ENCODE peak calls at places on chromosomes 6 and 20, in five cellular contexts. L is Karpas-422, M is endodermal cell, R is left ventricle myocardium inferior, Z is tibial artery. G is an unnamed sample.

GRCh38 chr6:3328796-3329195 is 70.0 kb downstream of the PSMG4 start:
- DNase-seq in L (no peak), M (no peak), R (peak; percentile 47), Z (no peak), G (no peak)

GRCh38 chr6:30752164-30752927 is 8.0 kb upstream of the IER3 start:
- DNase-seq in L (peak; percentile 32), M (no peak), R (peak; percentile 91), Z (peak; percentile 99), G (peak; percentile 98)

GRCh38 chr6:39451831-39452230 is 129.3 kb upstream of the KCNK16 start:
- DNase-seq in L (peak; percentile 63), M (peak; percentile 59), R (no peak), Z (no peak), G (no peak)

GRCh38 chr20:5215592-5216304 is 88.9 kb downstream of the CDS2 start:
- DNase-seq in L (no peak), M (no peak), R (no peak), Z (no peak), G (no peak)

GRCh38 chr6:38212579-38212978 is 393.1 kb downstream of the ZFAND3 start:
- DNase-seq in L (no peak), M (peak; percentile 57), R (no peak), Z (no peak), G (no peak)

GRCh38 chr20:47289096-47289495 is 67.4 kb downstream of the ZMYND8 start:
- DNase-seq in L (no peak), M (no peak), R (no peak), Z (no peak), G (no peak)

GRCh38 chr6:108760158-108761050 is 87.8 kb upstream of the ARMC2 start:
- DNase-seq in L (no peak), M (peak; percentile 61), R (no peak), Z (no peak), G (no peak)

GRCh38 chr6:13613029-13613594 is 2.0 kb upstream of the NOL7 start:
- DNase-seq in L (peak; percentile 61), M (no peak), R (no peak), Z (no peak), G (no peak)

GRCh38 chr6:31691564-31692108 is 10.8 kb upstream of the LY6G5C start:
- DNase-seq in L (no peak), M (no peak), R (no peak), Z (no peak), G (no peak)

GRCh38 chr20:50635676-50636600 is 55.4 kb downstream of the RIPOR3 start:
- DNase-seq in L (peak; percentile 88), M (peak; percentile 98), R (peak; percentile 73), Z (peak; percentile 78), G (peak; percentile 84)

GRCh38 chr20:38187512-38187911 is 22.4 kb upstream of the TGM2 start:
- DNase-seq in L (peak; percentile 60), M (peak; percentile 84), R (no peak), Z (no peak), G (peak; percentile 29)

GRCh38 chr20:62136283-62137091 is 6.7 kb downstream of the PSMA7 start:
- DNase-seq in L (peak; percentile 92), M (peak; percentile 89), R (peak; percentile 66), Z (peak; percentile 81), G (no peak)

DNA sequence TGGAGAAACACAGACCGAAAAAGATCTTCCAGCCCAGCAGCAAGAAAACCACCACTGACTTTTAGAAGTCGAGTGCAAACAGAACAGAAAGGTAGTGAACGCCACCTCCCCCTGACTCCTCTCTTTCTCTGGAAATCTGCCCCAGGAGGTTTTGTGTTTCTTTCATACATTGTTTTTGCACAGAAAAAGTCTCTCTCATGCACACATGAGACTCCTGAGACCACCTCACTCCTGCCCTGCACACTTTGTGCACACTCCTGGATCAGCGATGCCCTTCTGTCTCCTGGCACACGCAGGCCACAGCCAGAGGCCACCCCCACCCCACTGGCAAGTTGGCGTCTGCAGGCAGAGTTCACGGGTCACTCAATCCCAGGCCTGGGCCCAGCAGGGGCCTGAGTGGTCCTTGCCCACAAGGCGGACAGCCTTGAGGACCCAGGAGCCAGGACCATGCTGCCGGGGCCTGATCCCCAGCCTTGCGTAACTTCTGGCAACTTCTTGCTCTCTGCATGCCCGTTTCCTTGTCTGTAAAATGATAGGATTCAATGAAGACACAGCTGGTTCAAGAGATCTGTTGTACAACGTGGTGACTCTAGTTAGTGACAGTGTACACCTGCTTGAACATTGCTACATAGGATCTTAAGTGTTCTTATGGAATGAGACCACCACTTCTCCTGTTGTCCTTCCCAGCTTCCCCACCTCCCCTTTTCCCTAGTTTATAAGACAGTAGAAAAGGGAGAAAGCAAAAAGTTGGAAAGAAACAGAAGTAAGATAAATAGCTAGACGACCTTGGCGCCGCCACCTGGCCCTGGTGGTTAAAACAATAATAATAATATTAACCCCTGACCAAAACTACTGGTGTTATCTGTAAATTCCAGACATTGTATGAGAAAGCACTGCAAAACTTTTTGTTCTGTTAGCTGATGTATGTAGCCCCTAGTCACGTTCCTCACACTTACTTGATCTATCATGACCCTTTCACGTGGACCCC is 30.2 kb upstream of the CST7 start:
- DNase-seq in L (no peak), M (no peak), R (no peak), Z (no peak), G (no peak)
- H3K27ac ChIP-seq in L (no peak overlapping the region), M (no peak overlapping the region), R (no peak overlapping the region), Z (no peak overlapping the region), G (no peak overlapping the region)

GRCh38 chr6:157198425-157199279 is 124.7 kb downstream of the TMEM242 start:
- DNase-seq in L (no peak), M (no peak), R (peak; percentile 53), Z (peak; percentile 91), G (peak; percentile 82)
- H3K4me3 ChIP-seq in L (no peak overlapping the region), M (no peak overlapping the region), R (peak overlapping the region; percentile 32), Z (peak overlapping the region; percentile 34), G (no peak overlapping the region)

DNA sequence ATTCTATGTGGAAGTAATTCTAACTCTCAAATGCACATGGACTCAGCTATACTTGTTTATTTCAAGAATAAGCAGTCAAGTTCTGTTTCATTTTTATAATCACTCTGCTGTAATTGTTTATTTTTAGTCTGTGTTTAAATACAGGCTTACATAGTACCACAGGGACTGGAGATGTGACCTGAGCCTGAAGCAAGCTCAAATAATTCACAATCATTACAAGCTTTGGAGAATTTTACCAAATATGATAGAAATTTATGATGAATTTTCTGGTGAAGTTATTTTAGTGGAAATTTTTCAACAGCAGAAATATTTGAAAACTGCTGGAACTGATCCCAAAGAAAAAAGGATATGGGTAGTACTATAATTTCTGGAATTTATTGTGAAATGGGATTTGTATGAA is 41.6 kb upstream of the DSE start:
- DNase-seq in L (no peak), M (no peak), R (no peak), Z (no peak), G (no peak)
- H3K27ac ChIP-seq in L (no peak overlapping the region), M (no peak overlapping the region), R (peak overlapping the region; percentile 71), Z (no peak overlapping the region), G (no peak overlapping the region)

GRCh38 chr6:22102671-22103070 is 194.2 kb downstream of the PRL start:
- DNase-seq in L (no peak), M (no peak), R (no peak), Z (no peak), G (no peak)
- H3K4me3 ChIP-seq in L (no peak overlapping the region), M (no peak overlapping the region), R (no peak overlapping the region), Z (no peak overlapping the region), G (no peak overlapping the region)

DNA sequence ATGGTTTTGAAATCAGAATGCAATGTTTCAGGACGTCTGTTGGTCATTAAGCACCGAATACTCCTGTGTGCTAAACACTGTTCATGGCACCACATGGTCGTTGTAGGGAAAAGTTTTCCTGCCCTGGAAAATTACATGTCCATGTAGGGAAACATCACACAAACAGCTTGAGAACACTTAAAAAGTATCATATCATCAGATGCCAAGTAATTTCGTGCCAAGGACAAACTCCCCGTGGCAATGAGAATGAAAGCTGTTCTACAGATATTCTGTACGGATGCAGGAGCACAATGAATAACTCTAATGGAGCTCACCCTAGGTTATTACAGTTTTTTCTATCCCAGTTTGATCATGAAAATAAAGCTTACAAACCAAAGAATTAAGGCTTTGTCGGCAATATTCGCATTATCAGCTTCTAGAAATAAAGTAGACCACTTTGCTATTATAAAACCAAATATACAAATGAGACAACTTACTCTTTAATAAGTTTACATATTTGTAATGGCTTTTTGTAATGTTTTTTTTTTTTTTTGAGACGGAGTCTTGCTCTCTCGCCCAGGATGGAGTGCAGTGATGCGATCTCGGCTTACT is 4.6 kb upstream of the DST start:
- DNase-seq in L (no peak), M (no peak), R (no peak), Z (no peak), G (no peak)
- H3K27ac ChIP-seq in L (no peak overlapping the region), M (no peak overlapping the region), R (peak overlapping the region; percentile 47), Z (peak overlapping the region; percentile 13), G (no peak overlapping the region)

DNA sequence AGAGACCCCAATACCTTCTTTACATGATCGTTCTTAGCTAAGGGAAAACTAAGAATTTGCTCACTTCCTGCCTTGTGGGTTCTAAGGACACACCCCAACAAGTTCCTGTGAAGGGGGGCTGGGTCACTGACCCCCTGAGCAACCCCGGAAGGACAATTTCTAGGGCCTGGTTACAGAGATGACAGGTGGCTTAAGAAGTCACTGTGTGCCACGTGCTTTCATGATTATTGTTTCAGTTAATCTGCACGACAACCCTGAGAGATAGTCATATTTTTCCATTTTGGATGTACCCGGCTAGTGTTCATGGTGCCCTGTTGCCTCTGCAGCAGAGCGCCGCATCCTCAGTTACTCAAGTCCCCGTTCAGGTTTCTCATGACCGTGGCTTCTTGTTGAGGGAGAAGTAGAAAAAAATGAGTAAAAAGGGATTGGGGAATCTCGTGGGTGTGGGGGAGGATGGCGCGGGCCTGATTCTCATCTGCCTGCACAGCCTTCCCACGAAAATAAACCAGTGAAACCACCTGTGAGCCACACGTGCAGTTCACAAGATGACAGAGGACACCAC is 671.9 kb downstream of the QKI start:
- DNase-seq in L (no peak), M (no peak), R (no peak), Z (no peak), G (no peak)
- H3K4me3 ChIP-seq in L (no peak overlapping the region), M (no peak overlapping the region), R (peak overlapping the region; percentile 53), Z (no peak overlapping the region), G (no peak overlapping the region)

DNA sequence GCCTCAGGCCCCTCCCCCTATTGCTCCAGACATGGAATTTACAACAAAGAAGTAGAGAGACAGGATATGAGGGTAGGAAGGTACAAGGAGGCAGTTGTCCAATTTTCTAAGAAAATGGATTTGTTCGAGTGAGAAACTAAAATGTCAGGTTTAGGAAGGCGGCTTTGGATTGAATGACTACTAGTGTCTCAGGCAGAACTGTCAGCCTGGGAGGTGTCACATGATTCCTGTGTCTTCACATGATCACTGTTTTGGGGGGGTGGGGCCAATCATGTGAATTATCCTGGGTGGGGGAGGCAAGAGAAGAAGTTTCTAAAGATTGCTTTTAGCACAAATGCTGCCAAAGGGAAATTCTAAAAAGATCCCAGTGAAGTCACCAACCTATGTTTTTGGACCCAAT is 2.3 kb downstream of the SIRPA start:
- DNase-seq in L (peak; percentile 56), M (no peak), R (no peak), Z (peak; percentile 73), G (peak; percentile 72)
- H3K27ac ChIP-seq in L (peak overlapping the region; percentile 39), M (no peak overlapping the region), R (peak overlapping the region; percentile 92), Z (peak overlapping the region; percentile 47), G (peak overlapping the region; percentile 94)

DNA sequence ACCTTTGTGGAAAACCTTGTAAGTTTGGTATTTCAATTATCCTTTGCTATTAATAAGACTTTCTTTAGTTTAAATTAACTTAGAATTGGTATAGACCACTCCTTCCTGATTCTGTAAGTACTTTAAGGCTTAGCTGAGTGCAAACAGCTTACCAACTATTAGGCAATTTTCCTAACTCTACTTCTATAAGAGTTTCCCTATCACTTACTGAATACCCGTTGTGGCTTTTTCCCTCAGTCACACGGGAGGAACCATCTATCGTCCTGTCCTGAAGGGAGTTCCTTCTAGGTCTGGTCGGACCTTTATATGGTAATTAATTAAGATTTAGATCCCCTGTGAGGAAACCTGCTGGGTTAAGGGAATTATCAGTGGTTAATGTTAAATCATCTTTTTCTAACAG is 9.6 kb downstream of the SLC35A1 start:
- DNase-seq in L (no peak), M (no peak), R (no peak), Z (no peak), G (no peak)
- H3K4me3 ChIP-seq in L (no peak overlapping the region), M (no peak overlapping the region), R (no peak overlapping the region), Z (no peak overlapping the region), G (no peak overlapping the region)